ENCODE peak calls at places on chromosomes 4 and X, in six cellular contexts. One of them, this sample, is unnamed.

GRCh38 chrX:109537324-109537665 is 651 bp downstream of the NXT2 start:
- DNase-seq in GOT3: no peak
- DNase-seq in islet precursor cell: no peak
- DNase-seq in fibroblast of the aortic adventitia: peak; percentile 83
- DNase-seq in GDM1: no peak
- DNase-seq in NCI-H1694 treated with DMSO at 0.1 percent for 48 hours: no peak
- DNase-seq in this sample: no peak

GRCh38 chr4:139628184-139629012 is 37.2 kb upstream of the MGST2 start:
- DNase-seq in GOT3: no peak
- DNase-seq in islet precursor cell: no peak
- DNase-seq in fibroblast of the aortic adventitia: no peak
- DNase-seq in GDM1: no peak
- DNase-seq in NCI-H1694 treated with DMSO at 0.1 percent for 48 hours: no peak
- DNase-seq in this sample: no peak

GRCh38 chr4:97074531-97074930 is 1068.7 kb downstream of the STPG2 start:
- DNase-seq in GOT3: no peak
- DNase-seq in islet precursor cell: no peak
- DNase-seq in fibroblast of the aortic adventitia: no peak
- DNase-seq in GDM1: no peak
- DNase-seq in NCI-H1694 treated with DMSO at 0.1 percent for 48 hours: no peak
- DNase-seq in this sample: no peak

GRCh38 chr4:85929926-85930325 is 429.9 kb downstream of the MAPK10 start:
- DNase-seq in GOT3: no peak
- DNase-seq in islet precursor cell: no peak
- DNase-seq in fibroblast of the aortic adventitia: no peak
- DNase-seq in GDM1: peak; percentile 19
- DNase-seq in NCI-H1694 treated with DMSO at 0.1 percent for 48 hours: no peak
- DNase-seq in this sample: no peak

GRCh38 chr4:184142121-184143000 is 75.3 kb downstream of the ENPP6 start:
- DNase-seq in GOT3: no peak
- DNase-seq in islet precursor cell: no peak
- DNase-seq in fibroblast of the aortic adventitia: no peak
- DNase-seq in GDM1: no peak
- DNase-seq in NCI-H1694 treated with DMSO at 0.1 percent for 48 hours: no peak
- DNase-seq in this sample: no peak

GRCh38 chr4:3660928-3661515 is 105.2 kb upstream of the ADRA2C start:
- DNase-seq in GOT3: no peak
- DNase-seq in islet precursor cell: no peak
- DNase-seq in fibroblast of the aortic adventitia: no peak
- DNase-seq in GDM1: no peak
- DNase-seq in NCI-H1694 treated with DMSO at 0.1 percent for 48 hours: no peak
- DNase-seq in this sample: no peak

GRCh38 chr4:136562842-136563241 is 969.5 kb downstream of the PCDH18 start:
- DNase-seq in GOT3: no peak
- DNase-seq in islet precursor cell: no peak
- DNase-seq in fibroblast of the aortic adventitia: peak; percentile 4
- DNase-seq in GDM1: no peak
- DNase-seq in NCI-H1694 treated with DMSO at 0.1 percent for 48 hours: no peak
- DNase-seq in this sample: peak; percentile 12

GRCh38 chrX:56766554-56767412 is 37.7 kb downstream of the NBDY start:
- DNase-seq in GOT3: no peak
- DNase-seq in islet precursor cell: peak; percentile 81
- DNase-seq in fibroblast of the aortic adventitia: peak; percentile 45
- DNase-seq in GDM1: no peak
- DNase-seq in NCI-H1694 treated with DMSO at 0.1 percent for 48 hours: no peak
- DNase-seq in this sample: no peak

GRCh38 chr4:101977096-101977495 is 186.6 kb downstream of the BANK1 start:
- DNase-seq in GOT3: no peak
- DNase-seq in islet precursor cell: peak; percentile 59
- DNase-seq in fibroblast of the aortic adventitia: peak; percentile 99
- DNase-seq in GDM1: no peak
- DNase-seq in NCI-H1694 treated with DMSO at 0.1 percent for 48 hours: no peak
- DNase-seq in this sample: peak; percentile 70

GRCh38 chr4:26856906-26857277 is 3.7 kb upstream of the STIM2 start:
- DNase-seq in GOT3: no peak
- DNase-seq in islet precursor cell: no peak
- DNase-seq in fibroblast of the aortic adventitia: no peak
- DNase-seq in GDM1: no peak
- DNase-seq in NCI-H1694 treated with DMSO at 0.1 percent for 48 hours: no peak
- DNase-seq in this sample: no peak

GRCh38 chrX:40098264-40099045 is 697 bp upstream of the BCOR start:
- DNase-seq in GOT3: peak; percentile 8
- DNase-seq in islet precursor cell: peak; percentile 84
- DNase-seq in fibroblast of the aortic adventitia: peak; percentile 52
- DNase-seq in GDM1: peak; percentile 50
- DNase-seq in NCI-H1694 treated with DMSO at 0.1 percent for 48 hours: peak; percentile 19
- DNase-seq in this sample: no peak

GRCh38 chr4:81039351-81040174 is 9.1 kb downstream of the BMP3 start:
- DNase-seq in GOT3: no peak
- DNase-seq in islet precursor cell: no peak
- DNase-seq in fibroblast of the aortic adventitia: peak; percentile 11
- DNase-seq in GDM1: no peak
- DNase-seq in NCI-H1694 treated with DMSO at 0.1 percent for 48 hours: no peak
- DNase-seq in this sample: no peak

GRCh38 chr4:57231781-57232180 is 121.6 kb upstream of the IGFBP7 start:
- DNase-seq in GOT3: no peak
- DNase-seq in islet precursor cell: no peak
- DNase-seq in fibroblast of the aortic adventitia: no peak
- DNase-seq in GDM1: no peak
- DNase-seq in NCI-H1694 treated with DMSO at 0.1 percent for 48 hours: no peak
- DNase-seq in this sample: no peak